ENCODE peak calls at places on chromosomes 1 and 21, in seven cellular contexts. N is psoas muscle, A is stomach, L is fibroblast of lung, R is cardiac muscle cell, O is lower lobe of right lung, H is hepatocyte. C is an unnamed sample. For H3K9me3, the result is how much of the 10 kb centered on the place peaks cover.

GRCh38 chr1:21607549-21608529 is 61.3 kb downstream of the RAP1GAP start:
- DNase-seq in N (peak), A (peak), L (peak), R (peak), O (peak), H (peak), C (peak)

GRCh38 chr1:107877092-107877491 is 87.9 kb downstream of the VAV3 start:
- DNase-seq in N (no peak), A (no peak), L (peak), R (peak), O (no peak), H (no peak), C (no peak)

GRCh38 chr1:197199923-197200467 is 53.5 kb upstream of the ASPM start:
- DNase-seq in N (no peak), A (no peak), L (peak), R (peak), O (no peak), H (no peak), C (no peak)

GRCh38 chr1:91763252-91763651 is 122.7 kb downstream of the TGFBR3 start:
- DNase-seq in N (no peak), A (no peak), L (peak), R (peak), O (no peak), H (no peak), C (no peak)

GRCh38 chr1:174969977-174970376 is 29.8 kb upstream of the CACYBP start:
- DNase-seq in N (no peak), A (no peak), L (no peak), R (no peak), O (no peak), H (no peak), C (no peak)

GRCh38 chr1:246397046-246397445 is 110.0 kb downstream of the SMYD3 start:
- DNase-seq in N (no peak), A (no peak), L (no peak), R (no peak), O (no peak), H (no peak), C (no peak)

GRCh38 chr1:242017580-242018233 is 18.8 kb upstream of the MAP1LC3C start:
- DNase-seq in N (no peak), A (peak), L (peak), R (peak), O (peak), H (peak), C (peak)

GRCh38 chr1:212514056-212514614 is 81.4 kb downstream of the NENF start:
- DNase-seq in N (peak), A (no peak), L (peak), R (peak), O (peak), H (no peak), C (peak)

GRCh38 chr1:24047101-24047459 is 64.9 kb downstream of the MYOM3 start:
- DNase-seq in N (peak), A (no peak), L (peak), R (peak), O (no peak), H (no peak), C (peak)

GRCh38 chr1:96466842-96467241 is 254.7 kb upstream of the PTBP2 start:
- DNase-seq in N (no peak), A (no peak), L (no peak), R (no peak), O (no peak), H (no peak), C (no peak)

GRCh38 chr21:37264808-37265207 is 2.3 kb downstream of the VPS26C start:
- DNase-seq in N (no peak), A (no peak), L (no peak), R (no peak), O (no peak), H (no peak), C (no peak)

GRCh38 chr1:111920221-111921024 is 69.0 kb downstream of the KCND3 start:
- DNase-seq in N (peak), A (peak), L (no peak), R (peak), O (no peak), H (no peak), C (no peak)

GRCh38 chr1:222404710-222405109 is 143.2 kb downstream of the HHIPL2 start:
- DNase-seq in N (no peak), A (no peak), L (no peak), R (no peak), O (no peak), H (no peak), C (no peak)

GRCh38 chr1:47172782-47173181 is 17.1 kb downstream of the PDZK1IP1 start:
- DNase-seq in N (no peak), A (no peak), L (no peak), R (no peak), O (no peak), H (no peak), C (no peak)

GRCh38 chr1:152626688-152627087 is 3.8 kb upstream of the LCE3A start:
- DNase-seq in N (no peak), A (no peak), L (no peak), R (no peak), O (no peak), H (no peak), C (no peak)

GRCh38 chr1:152623203-152623844 is 421 bp upstream of the LCE3A start:
- DNase-seq in N (peak), A (no peak), L (no peak), R (no peak), O (no peak), H (no peak), C (no peak)

GRCh38 chr1:152622803-152623202 is at the start of gene LCE3A:
- DNase-seq in N (peak), A (no peak), L (no peak), R (no peak), O (no peak), H (no peak), C (no peak)

DNA sequence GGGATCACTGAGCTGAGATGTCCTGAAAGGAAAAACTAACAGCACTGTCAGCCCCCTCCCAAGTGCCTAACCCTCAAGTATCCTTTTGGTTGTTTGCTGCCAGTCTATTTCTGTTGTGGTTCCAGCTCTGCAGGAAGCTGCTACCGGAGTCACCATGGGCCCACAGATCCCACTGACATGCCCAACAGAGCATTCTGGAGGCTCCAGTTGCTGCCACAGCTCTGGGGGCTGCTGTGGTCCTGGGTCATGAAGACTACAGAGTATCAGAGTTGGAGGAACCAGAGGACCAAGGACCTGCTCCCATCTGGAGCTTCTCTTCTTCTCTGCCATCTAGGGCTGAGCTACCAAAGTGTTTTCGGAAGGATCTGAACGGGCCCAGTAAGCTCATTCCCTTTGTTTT is 910 bp downstream of the LCE3A start:
- DNase-seq in N (no peak), A (no peak), L (no peak), R (no peak), O (no peak), H (no peak), C (no peak)
- H3K9me3 ChIP-seq in N (under half), A (under half), L (under half), R (under half), O (under half), H (under half), C (under half)

DNA sequence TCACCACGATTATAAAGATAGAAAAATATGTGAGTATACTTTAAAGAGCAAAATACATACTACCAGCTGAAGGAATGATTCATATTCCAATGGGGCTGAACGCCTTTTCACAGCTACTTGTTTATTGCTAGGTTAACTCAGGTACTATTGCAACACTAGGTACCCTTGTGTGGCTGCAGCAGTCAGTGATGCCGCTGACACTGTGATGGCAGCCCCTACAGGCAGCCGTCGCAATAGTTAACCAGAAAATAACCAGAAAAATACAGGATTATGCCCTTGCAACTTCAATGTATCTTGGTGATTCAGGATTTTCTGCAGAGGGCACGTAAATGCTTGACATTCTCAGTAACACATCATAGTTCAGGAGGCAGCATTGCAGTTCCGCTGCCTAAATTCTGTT is 1.6 kb upstream of the MARK1 start:
- DNase-seq in N (no peak), A (no peak), L (peak), R (peak), O (no peak), H (peak), C (no peak)
- TF ChIP-seq CTCF in N (no peak), A (no peak), L (peak), R (peak), O (no peak), H (peak), C (no peak)

DNA sequence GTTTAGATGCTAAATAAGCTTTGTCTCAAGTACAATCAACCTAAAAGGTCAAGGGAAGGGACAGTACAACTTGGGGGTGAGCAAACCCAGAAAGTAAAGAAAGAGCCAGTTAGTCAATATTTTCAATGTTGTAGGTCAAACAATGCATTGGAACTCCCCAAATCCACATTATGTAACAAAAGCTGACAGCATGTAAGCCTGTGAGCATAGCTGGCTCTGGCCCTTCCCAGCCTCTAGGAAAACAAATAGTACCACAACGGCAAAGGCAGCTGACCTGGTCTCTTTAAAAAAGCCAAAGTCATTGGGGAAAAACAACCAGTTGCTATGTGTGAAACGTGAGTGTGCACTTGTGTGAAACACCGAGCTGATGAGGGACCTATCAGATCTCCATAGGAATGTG is 3.4 kb downstream of the CBR1 start:
- DNase-seq in N (no peak), A (peak), L (no peak), R (no peak), O (no peak), H (peak), C (no peak)
- H3K9me3 ChIP-seq in N (under half), A (under half), L (under half), R (under half), O (under half), H (under half), C (under half)

GRCh38 chr1:94544706-94545490 is 3.3 kb upstream of the F3 start:
- DNase-seq in N (no peak), A (no peak), L (peak), R (peak), O (no peak), H (no peak), C (no peak)
- TF ChIP-seq CTCF in N (no peak), A (no peak), L (peak), R (peak), O (no peak), H (no peak), C (no peak)

GRCh38 chr21:39664586-39664985 is 51.8 kb downstream of the B3GALT5 start:
- DNase-seq in N (no peak), A (no peak), L (no peak), R (no peak), O (no peak), H (no peak), C (peak)
- H3K9me3 ChIP-seq in N (under half), A (under half), L (under half), R (under half), O (under half), H (under half), C (under half)

GRCh38 chr1:3679098-3679555 is 26.8 kb downstream of the TP73 start:
- DNase-seq in N (no peak), A (no peak), L (no peak), R (no peak), O (no peak), H (no peak), C (no peak)

GRCh38 chr1:3677411-3677944 is 25.2 kb downstream of the TP73 start:
- DNase-seq in N (no peak), A (no peak), L (no peak), R (no peak), O (no peak), H (no peak), C (no peak)

GRCh38 chr1:3675436-3675835 is 23.1 kb downstream of the TP73 start:
- DNase-seq in N (peak), A (no peak), L (no peak), R (no peak), O (no peak), H (no peak), C (no peak)

GRCh38 chr1:3678361-3679097 is 26.2 kb downstream of the TP73 start:
- DNase-seq in N (no peak), A (no peak), L (no peak), R (no peak), O (no peak), H (no peak), C (no peak)

DNA sequence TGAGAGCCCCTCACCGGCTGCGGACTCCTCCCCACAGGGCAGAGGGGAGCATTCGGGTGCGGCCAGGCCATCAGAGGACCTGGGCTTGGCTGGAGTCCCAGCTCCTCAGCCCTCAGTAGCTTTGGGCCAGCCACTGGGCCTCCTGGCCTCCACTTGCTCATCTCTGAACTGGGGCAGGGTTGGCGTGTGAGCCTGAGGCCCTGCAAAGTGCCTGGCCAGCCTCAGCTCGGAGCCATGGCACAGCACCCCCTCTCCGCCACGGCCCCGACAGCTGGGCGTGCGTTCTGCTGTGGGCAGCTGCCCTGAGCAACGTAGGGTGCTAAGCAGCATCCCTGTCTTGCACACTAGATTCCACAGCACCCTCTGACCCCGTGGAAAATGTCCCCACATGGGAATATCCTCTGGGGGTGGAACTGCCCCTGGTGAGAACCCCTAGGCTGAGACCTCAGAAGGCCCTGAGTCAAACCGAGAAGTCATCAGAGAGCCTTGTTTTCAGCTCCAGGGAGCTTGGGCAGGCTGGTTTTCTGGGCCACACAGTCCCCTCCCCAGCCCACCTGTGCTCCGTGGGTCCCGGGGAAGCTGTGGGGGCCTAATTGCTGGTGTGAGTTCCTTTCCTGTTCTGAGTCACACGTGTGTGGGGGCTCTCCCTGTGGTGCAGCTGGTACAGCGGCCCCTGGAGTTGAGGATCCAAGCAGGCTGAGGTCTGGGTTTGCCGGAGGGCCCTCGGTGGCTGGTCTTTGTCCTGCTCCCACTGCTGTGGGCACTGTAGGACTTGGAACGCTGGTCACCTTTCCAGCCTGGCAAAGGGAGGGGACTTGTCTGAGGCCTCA is 24.5 kb downstream of the TP73 start:
- DNase-seq in N (no peak), A (no peak), L (no peak), R (no peak), O (no peak), H (no peak), C (no peak)
- TF ChIP-seq CTCF in N (no peak), A (no peak), L (no peak), R (no peak), O (no peak), H (no peak), C (no peak)

GRCh38 chr1:152349611-152350010 is 10.2 kb downstream of the FLG2 start:
- DNase-seq in N (no peak), A (no peak), L (no peak), R (no peak), O (no peak), H (no peak), C (no peak)
- H3K9me3 ChIP-seq in N (under half), A (under half), L (under half), R (under half), O (under half), H (under half), C (under half)

C was measured in colonic mucosa.